ENCODE peak calls at places on chromosomes 5 and 9, in four cellular contexts. One of them, this sample, is unnamed.

GRCh38 chr9:89996106-89996505 is 391.3 kb downstream of the GADD45G start:
- DNase-seq in K562: no peak
- DNase-seq in WTC11: no peak
- DNase-seq in HepG2: no peak
- DNase-seq in this sample: no peak

GRCh38 chr9:97243606-97244005 is 63.9 kb upstream of the CCDC180 start:
- DNase-seq in K562: no peak
- DNase-seq in WTC11: no peak
- DNase-seq in HepG2: no peak
- DNase-seq in this sample: no peak

GRCh38 chr9:16136961-16137360 is 584.1 kb downstream of the CCDC171 start:
- DNase-seq in K562: no peak
- DNase-seq in WTC11: no peak
- DNase-seq in HepG2: no peak
- DNase-seq in this sample: no peak

GRCh38 chr5:80255425-80255751 is 460 bp downstream of the SERINC5 start:
- DNase-seq in K562: peak; percentile 74
- DNase-seq in WTC11: peak; percentile 54
- DNase-seq in HepG2: no peak
- DNase-seq in this sample: peak; percentile 67

GRCh38 chr5:168192120-168192519 is 99.3 kb upstream of the WWC1 start:
- DNase-seq in K562: no peak
- DNase-seq in WTC11: no peak
- DNase-seq in HepG2: no peak
- DNase-seq in this sample: no peak

GRCh38 chr5:3222924-3223323 is 372.7 kb upstream of the IRX1 start:
- DNase-seq in K562: no peak
- DNase-seq in WTC11: no peak
- DNase-seq in HepG2: no peak
- DNase-seq in this sample: no peak

GRCh38 chr5:55480781-55481180 is 54.0 kb downstream of the PLPP1 start:
- DNase-seq in K562: no peak
- DNase-seq in WTC11: no peak
- DNase-seq in HepG2: no peak
- DNase-seq in this sample: no peak

GRCh38 chr5:150181035-150181434 is 8.8 kb upstream of the SLC6A7 start:
- DNase-seq in K562: no peak
- DNase-seq in WTC11: no peak
- DNase-seq in HepG2: no peak
- DNase-seq in this sample: no peak

GRCh38 chr9:36690769-36691168 is 118.1 kb downstream of the MELK start:
- DNase-seq in K562: no peak
- DNase-seq in WTC11: no peak
- DNase-seq in HepG2: no peak
- DNase-seq in this sample: no peak

GRCh38 chr9:94033383-94033782 is 50.9 kb upstream of the PTPDC1 start:
- DNase-seq in K562: no peak
- DNase-seq in WTC11: no peak
- DNase-seq in HepG2: no peak
- DNase-seq in this sample: no peak

GRCh38 chr5:73179730-73180129 is 6.7 kb downstream of the TMEM174 start:
- DNase-seq in K562: no peak
- DNase-seq in WTC11: no peak
- DNase-seq in HepG2: no peak
- DNase-seq in this sample: no peak

GRCh38 chr5:55108651-55109050 is 6.2 kb downstream of the GZMA start:
- DNase-seq in K562: no peak
- DNase-seq in WTC11: no peak
- DNase-seq in HepG2: no peak
- DNase-seq in this sample: no peak

GRCh38 chr5:52808316-52808901 is 20.7 kb downstream of the ITGA1 start:
- DNase-seq in K562: no peak
- DNase-seq in WTC11: no peak
- DNase-seq in HepG2: no peak
- DNase-seq in this sample: no peak

GRCh38 chr5:64944868-64945267 is 176.1 kb downstream of the CWC27 start:
- DNase-seq in K562: no peak
- DNase-seq in WTC11: no peak
- DNase-seq in HepG2: no peak
- DNase-seq in this sample: no peak

GRCh38 chr9:31730398-31730797 is 654.0 kb upstream of the ACO1 start:
- DNase-seq in K562: no peak
- DNase-seq in WTC11: no peak
- DNase-seq in HepG2: no peak
- DNase-seq in this sample: no peak

GRCh38 chr5:132807163-132807838 is 5.8 kb upstream of the SOWAHA start:
- DNase-seq in K562: no peak
- DNase-seq in WTC11: peak; percentile 67
- DNase-seq in HepG2: peak; percentile 99
- DNase-seq in this sample: peak; percentile 39

GRCh38 chr9:100294806-100295205 is 57.9 kb downstream of the TEX10 start:
- DNase-seq in K562: no peak
- DNase-seq in WTC11: no peak
- DNase-seq in HepG2: no peak
- DNase-seq in this sample: no peak

GRCh38 chr9:76321185-76321828 is 72.9 kb downstream of the RFK start:
- DNase-seq in K562: no peak
- DNase-seq in WTC11: no peak
- DNase-seq in HepG2: no peak
- DNase-seq in this sample: no peak

GRCh38 chr9:133054966-133055365 is 6.8 kb upstream of the CEL start:
- DNase-seq in K562: no peak
- DNase-seq in WTC11: no peak
- DNase-seq in HepG2: no peak
- DNase-seq in this sample: no peak
- TF ChIP-seq ELF4 in K562: no peak
- TF ChIP-seq ELF4 in WTC11: no peak
- TF ChIP-seq ELF4 in HepG2: no peak
- TF ChIP-seq ELF4 in this sample: no peak

DNA sequence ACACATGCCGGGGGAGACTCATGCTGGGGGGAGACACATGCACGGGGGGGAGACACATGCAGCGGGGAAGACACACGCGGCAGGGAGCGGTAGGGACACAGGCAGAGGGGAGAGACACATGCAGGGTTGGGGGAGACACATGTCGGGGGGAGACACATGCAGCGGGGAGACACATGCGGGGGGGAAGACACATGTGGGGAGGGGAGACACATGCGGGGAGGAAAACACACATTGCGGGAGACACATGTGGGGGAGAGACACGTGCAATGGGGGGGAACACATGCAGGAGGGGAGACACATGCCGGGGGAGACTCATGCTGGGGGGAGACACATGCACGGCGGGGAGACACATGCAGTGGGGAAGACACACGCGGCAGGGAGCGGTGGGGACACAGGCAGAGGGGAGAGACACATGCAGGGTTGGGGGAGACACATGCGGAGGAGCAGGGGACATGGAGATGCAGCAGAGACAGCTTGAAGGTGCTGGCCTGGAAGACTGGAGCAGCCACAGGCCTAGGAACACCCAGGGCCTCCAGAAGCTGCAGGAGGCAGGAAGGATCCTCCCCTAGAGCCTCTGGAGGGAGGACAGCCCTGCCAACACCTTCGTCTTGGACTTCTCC is 20.3 kb upstream of the OLFM1 start:
- DNase-seq in K562: no peak
- DNase-seq in WTC11: no peak
- DNase-seq in HepG2: no peak
- DNase-seq in this sample: no peak
- TF ChIP-seq ELF4 in K562: no peak
- TF ChIP-seq ELF4 in WTC11: no peak
- TF ChIP-seq ELF4 in HepG2: no peak
- TF ChIP-seq ELF4 in this sample: no peak

GRCh38 chr9:136092741-136093140 is 2.3 kb downstream of the NACC2 start:
- DNase-seq in K562: peak; percentile 10
- DNase-seq in WTC11: no peak
- DNase-seq in HepG2: no peak
- DNase-seq in this sample: no peak

GRCh38 chr9:136095495-136096058 is 488 bp upstream of the NACC2 start:
- DNase-seq in K562: peak; percentile 78
- DNase-seq in WTC11: peak; percentile 39
- DNase-seq in HepG2: no peak
- DNase-seq in this sample: no peak

GRCh38 chr9:136093331-136093986 is 1.6 kb downstream of the NACC2 start:
- DNase-seq in K562: peak; percentile 69
- DNase-seq in WTC11: no peak
- DNase-seq in HepG2: no peak
- DNase-seq in this sample: peak; percentile 44

GRCh38 chr9:136095028-136095494 is at the start of gene NACC2:
- DNase-seq in K562: peak; percentile 78
- DNase-seq in WTC11: peak; percentile 49
- DNase-seq in HepG2: no peak
- DNase-seq in this sample: peak; percentile 67

GRCh38 chr9:136093995-136094881 is 851 bp downstream of the NACC2 start:
- DNase-seq in K562: peak; percentile 87
- DNase-seq in WTC11: no peak
- DNase-seq in HepG2: peak; percentile 72
- DNase-seq in this sample: peak; percentile 56
- TF ChIP-seq ELF4 in K562: no peak
- TF ChIP-seq ELF4 in WTC11: no peak
- TF ChIP-seq ELF4 in HepG2: no peak
- TF ChIP-seq ELF4 in this sample: no peak

GRCh38 chr9:113471566-113471965 is 8.0 kb downstream of the RGS3 start:
- DNase-seq in K562: no peak
- DNase-seq in WTC11: peak; percentile 23
- DNase-seq in HepG2: no peak
- DNase-seq in this sample: no peak
- TF ChIP-seq ELF4 in K562: no peak
- TF ChIP-seq ELF4 in WTC11: no peak
- TF ChIP-seq ELF4 in HepG2: no peak
- TF ChIP-seq ELF4 in this sample: no peak

DNA sequence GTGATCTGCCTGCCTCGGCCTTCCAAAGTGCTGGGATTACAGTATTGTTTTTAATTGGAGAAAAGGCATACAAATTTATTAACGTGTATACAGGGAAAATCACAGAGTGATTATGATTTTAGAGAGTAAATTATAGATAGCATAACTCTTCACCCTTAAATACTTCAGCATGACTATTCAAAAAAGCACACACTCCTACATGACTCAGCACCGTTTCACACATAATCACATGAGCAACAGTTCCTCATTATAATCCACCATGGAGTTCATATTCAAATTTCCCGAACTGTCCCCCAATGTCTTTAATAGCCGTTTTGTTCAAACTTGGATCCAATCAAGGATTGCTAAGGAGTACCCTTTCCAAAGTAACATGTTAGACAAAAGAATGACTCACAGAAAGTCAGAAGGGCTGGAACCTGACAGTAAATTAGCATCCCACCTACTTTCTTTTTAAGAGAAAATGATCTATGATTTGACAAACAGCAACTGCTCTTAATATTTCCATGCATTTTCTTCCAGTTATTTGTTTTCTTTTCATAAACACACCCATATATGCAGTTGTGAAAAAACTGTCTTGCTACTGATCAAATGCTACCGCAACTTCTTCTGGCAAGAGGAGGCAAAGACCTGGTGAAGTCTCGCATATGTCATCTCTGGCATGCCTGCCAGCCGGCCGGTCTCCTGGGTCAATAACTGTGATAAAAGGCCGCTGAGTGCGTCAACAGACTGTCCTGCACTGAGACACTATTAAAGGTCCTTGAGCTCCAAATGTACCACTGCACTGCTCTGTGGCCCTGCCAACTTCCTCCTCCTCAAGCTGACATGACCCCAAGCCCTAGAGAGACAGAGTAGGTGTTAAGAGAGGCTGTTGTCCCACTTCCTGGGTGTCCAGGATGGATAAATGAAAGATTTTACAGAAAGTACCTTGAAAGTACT is 31.9 kb downstream of the RAPGEF1 start:
- DNase-seq in K562: no peak
- DNase-seq in WTC11: no peak
- DNase-seq in HepG2: no peak
- DNase-seq in this sample: no peak
- TF ChIP-seq ELF4 in K562: no peak
- TF ChIP-seq ELF4 in WTC11: no peak
- TF ChIP-seq ELF4 in HepG2: no peak
- TF ChIP-seq ELF4 in this sample: no peak

This sample was measured in HEK293T.